ENCODE peak calls at places on chromosomes 7 and 10, in eight cellular contexts. H is fibroblast of lung, F is brain microvascular endothelial cell, B is thoracic aorta, U is heart right ventricle, D is OCI-LY7, C is GM06990, W is HFF-Myc. K is an unnamed sample.

GRCh38 chr7:116512524-116513188 is 12.2 kb upstream of the CAV1 start:
- DNase-seq in W (no peak), U (no peak), F (peak), C (no peak), B (no peak), D (no peak), H (peak), K (no peak)

GRCh38 chr10:5812283-5813090 is 747 bp downstream of the GDI2 start:
- DNase-seq in F (no peak), D (peak), C (peak), U (peak), H (no peak), B (no peak), W (no peak), K (peak)

GRCh38 chr7:118306771-118307170 is 82.3 kb downstream of the ANKRD7 start:
- DNase-seq in D (no peak), F (peak), B (no peak), W (no peak), C (no peak), H (peak), U (no peak), K (no peak)

GRCh38 chr10:17394854-17395253 is 59.5 kb downstream of the ST8SIA6 start:
- DNase-seq in F (no peak), C (no peak), B (no peak), U (no peak), H (no peak), W (no peak), D (no peak), K (no peak)

GRCh38 chr7:95404316-95404715 is 8.1 kb upstream of the PON3 start:
- DNase-seq in D (no peak), W (no peak), H (peak), U (peak), C (no peak), B (no peak), F (no peak), K (peak)

GRCh38 chr7:137689761-137690160 is 157.0 kb downstream of the DGKI start:
- DNase-seq in F (no peak), U (no peak), C (no peak), B (no peak), W (no peak), D (no peak), H (no peak), K (no peak)

GRCh38 chr10:36119439-36119838 is 477.3 kb upstream of the FZD8 start:
- DNase-seq in H (no peak), D (no peak), C (no peak), B (no peak), U (no peak), F (no peak), W (no peak), K (no peak)

GRCh38 chr10:97207131-97207530 is 21.4 kb upstream of the SLIT1 start:
- DNase-seq in H (no peak), C (no peak), W (no peak), B (no peak), D (no peak), U (no peak), F (no peak), K (no peak)

GRCh38 chr10:124744047-124744687 is at the start of gene FAM53B:
- DNase-seq in F (peak), B (no peak), H (peak), W (no peak), D (peak), U (peak), C (peak), K (peak)

GRCh38 chr7:31488562-31489203 is 25.2 kb upstream of the ITPRID1 start:
- DNase-seq in H (peak), C (peak), U (peak), D (peak), B (no peak), F (no peak), W (no peak), K (peak)

GRCh38 chr7:52684388-52684787 is 351.0 kb upstream of the POM121L12 start:
- DNase-seq in W (no peak), C (no peak), B (no peak), F (no peak), D (no peak), H (no peak), U (no peak), K (no peak)

GRCh38 chr7:3277604-3278572 is 23.2 kb upstream of the SDK1 start:
- DNase-seq in H (no peak), W (no peak), F (no peak), C (no peak), D (no peak), B (no peak), U (no peak), K (no peak)

GRCh38 chr10:124267911-124268549 is 150.7 kb downstream of the OAT start:
- DNase-seq in C (no peak), H (no peak), U (no peak), F (no peak), D (no peak), W (no peak), B (no peak), K (no peak)

GRCh38 chr7:84879936-84880325 is 306.9 kb downstream of the SEMA3D start:
- DNase-seq in B (no peak), C (no peak), F (no peak), D (no peak), U (no peak), W (no peak), H (no peak), K (no peak)

GRCh38 chr7:98982686-98983085 is 104.4 kb downstream of the TRRAP start:
- DNase-seq in U (no peak), D (no peak), F (no peak), W (no peak), C (no peak), H (no peak), B (no peak), K (no peak)

GRCh38 chr7:23622469-23622868 is 25.3 kb downstream of the CCDC126 start:
- DNase-seq in U (no peak), C (no peak), B (no peak), H (peak), F (peak), W (no peak), D (no peak), K (no peak)

GRCh38 chr10:5317547-5318107 is 47.1 kb upstream of the UCN3 start:
- DNase-seq in W (peak), F (peak), D (peak), B (no peak), U (no peak), H (peak), C (peak), K (no peak)

GRCh38 chr10:27741173-27742091 is 4.2 kb downstream of the MKX start:
- DNase-seq in C (peak), D (no peak), F (no peak), B (no peak), W (no peak), H (no peak), U (peak), K (peak)

GRCh38 chr10:14603539-14604102 is 171.1 kb downstream of the FAM107B start:
- DNase-seq in C (no peak), H (no peak), F (no peak), W (no peak), U (peak), B (no peak), D (peak), K (no peak)

GRCh38 chr10:102678842-102679289 is 34.6 kb downstream of the TRIM8 start:
- DNase-seq in C (peak), H (peak), B (no peak), U (peak), F (peak), W (no peak), D (peak), K (peak)

GRCh38 chr10:50431791-50432190 is 180.5 kb upstream of the ASAH2 start:
- DNase-seq in U (no peak), W (no peak), H (peak), C (peak), D (no peak), F (no peak), B (no peak), K (no peak)

GRCh38 chr7:2629740-2630681 is 1.8 kb upstream of the TTYH3 start:
- DNase-seq in U (no peak), W (no peak), H (no peak), B (no peak), C (no peak), D (no peak), F (no peak), K (no peak)

GRCh38 chr10:123148414-123149161 is 652 bp downstream of the HMX2 start:
- DNase-seq in F (no peak), B (no peak), C (peak), H (no peak), W (no peak), U (no peak), D (no peak), K (no peak)

GRCh38 chr10:123149162-123149567 is 1.2 kb downstream of the HMX2 start:
- DNase-seq in B (no peak), C (no peak), F (no peak), H (no peak), U (no peak), W (no peak), D (no peak), K (no peak)

GRCh38 chr10:123150986-123151738 is 3.0 kb upstream of the BUB3 start:
- DNase-seq in H (peak), C (peak), D (no peak), W (no peak), B (no peak), F (no peak), U (no peak), K (no peak)

GRCh38 chr10:123150229-123150985 is 2.5 kb downstream of the HMX2 start:
- DNase-seq in B (no peak), C (no peak), H (no peak), U (no peak), F (no peak), W (no peak), D (no peak), K (no peak)

GRCh38 chr10:123149568-123150228 is 1.8 kb downstream of the HMX2 start:
- DNase-seq in D (no peak), H (peak), W (no peak), C (peak), F (no peak), B (no peak), U (no peak), K (no peak)
- H3K4me3 ChIP-seq in D (no peak), H (peak), W (peak), C (peak), F (peak), B (peak), U (peak), K (peak)

DNA sequence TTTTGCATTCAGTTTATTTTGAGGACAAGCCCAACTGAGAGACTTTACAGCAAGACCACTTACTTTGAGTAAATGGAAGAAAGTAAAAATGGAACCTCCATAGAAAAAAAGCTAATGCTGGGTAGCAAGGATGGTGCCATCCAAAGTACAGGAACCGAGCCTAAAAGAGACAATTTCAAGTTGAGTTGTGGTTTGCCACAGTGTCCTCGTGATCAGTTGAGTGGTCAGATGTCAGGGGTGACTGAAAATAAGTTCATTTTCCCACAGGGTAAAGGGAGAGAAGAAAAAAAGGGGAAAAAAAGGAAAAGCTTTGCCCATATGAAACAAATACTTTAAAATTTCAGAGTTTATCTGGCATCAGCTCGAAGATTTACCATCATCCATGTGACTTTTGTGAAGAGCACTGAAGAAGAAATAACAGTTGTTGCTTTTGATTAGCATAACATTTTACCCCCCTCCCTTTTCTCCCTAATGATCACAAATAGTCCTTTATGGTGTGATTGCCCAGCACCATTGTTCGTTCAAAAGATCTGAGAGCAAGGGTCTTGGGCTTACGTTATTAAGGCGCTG is 338.3 kb downstream of the RNLS start:
- DNase-seq in U (no peak), D (no peak), W (no peak), C (no peak), F (no peak), B (no peak), H (no peak), K (no peak)
- H3K4me3 ChIP-seq in U (no peak), D (no peak), W (no peak), C (no peak), F (no peak), B (no peak), H (no peak), K (no peak)

DNA sequence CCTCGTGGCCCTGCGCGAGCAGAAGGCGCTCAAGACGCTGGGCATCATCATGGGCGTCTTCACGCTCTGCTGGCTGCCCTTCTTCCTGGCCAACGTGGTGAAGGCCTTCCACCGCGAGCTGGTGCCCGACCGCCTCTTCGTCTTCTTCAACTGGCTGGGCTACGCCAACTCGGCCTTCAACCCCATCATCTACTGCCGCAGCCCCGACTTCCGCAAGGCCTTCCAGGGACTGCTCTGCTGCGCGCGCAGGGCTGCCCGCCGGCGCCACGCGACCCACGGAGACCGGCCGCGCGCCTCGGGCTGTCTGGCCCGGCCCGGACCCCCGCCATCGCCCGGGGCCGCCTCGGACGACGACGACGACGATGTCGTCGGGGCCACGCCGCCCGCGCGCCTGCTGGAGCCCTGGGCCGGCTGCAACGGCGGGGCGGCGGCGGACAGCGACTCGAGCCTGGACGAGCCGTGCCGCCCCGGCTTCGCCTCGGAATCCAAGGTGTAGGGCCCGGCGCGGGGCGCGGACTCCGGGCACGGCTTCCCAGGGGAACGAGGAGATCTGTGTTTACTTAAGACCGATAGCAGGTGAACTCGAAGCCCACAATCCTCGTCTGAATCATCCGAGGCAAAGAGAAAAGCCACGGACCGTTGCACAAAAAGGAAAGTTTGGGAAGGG is 1.5 kb downstream of the ADRB1 start:
- DNase-seq in B (no peak), F (no peak), W (no peak), U (peak), D (no peak), C (peak), H (no peak), K (peak)
- H3K4me3 ChIP-seq in B (peak), F (peak), W (peak), U (peak), D (no peak), C (peak), H (no peak), K (peak)

DNA sequence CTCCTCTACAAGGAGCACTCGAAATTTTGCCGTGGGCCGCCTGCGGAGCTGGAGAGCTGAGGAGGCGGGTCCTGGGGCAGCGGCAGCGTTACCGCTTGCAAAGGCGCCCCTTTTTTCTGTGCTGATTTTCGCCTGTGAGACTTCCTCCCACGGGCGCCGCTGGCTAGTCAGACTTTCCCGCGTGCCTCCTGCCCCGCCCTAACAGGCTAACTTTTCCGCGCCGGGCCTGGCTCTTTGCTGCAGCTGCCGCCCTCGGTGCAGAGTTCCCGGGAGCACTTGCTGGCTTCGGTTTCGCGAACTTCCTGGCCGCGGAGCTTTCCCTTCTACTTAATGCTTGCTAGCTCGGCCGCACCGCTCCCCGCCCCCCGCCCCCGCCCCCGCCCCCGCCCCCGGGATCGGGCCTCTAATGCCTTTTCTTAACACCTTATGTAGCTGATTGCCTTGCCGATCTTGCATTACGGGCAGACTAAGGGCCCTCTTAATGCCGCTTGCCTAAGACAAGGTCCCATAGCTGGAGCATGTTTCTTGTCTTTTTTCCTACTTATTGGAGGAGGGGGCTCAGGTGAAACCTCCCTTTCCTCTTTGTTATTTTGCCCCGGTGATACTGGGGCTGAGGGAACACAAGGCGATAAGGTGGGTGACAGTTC is 37.9 kb upstream of the RASGEF1A start:
- DNase-seq in H (peak), F (peak), B (peak), U (peak), D (no peak), C (no peak), W (no peak), K (peak)
- H3K4me3 ChIP-seq in H (peak), F (peak), B (peak), U (no peak), D (no peak), C (peak), W (peak), K (peak)

K was measured in left ventricle myocardium inferior.